ENCODE peak calls at places on chromosomes 7 and 10, in ten cellular contexts. U is activated B cell treated with CpG ODN at 0.5 μM for 24 hours; Z is T-helper 17 cell; J is natural killer cell; C is pancreas; X is IMR-90; R is Panc1; T is body of pancreas; K is Right ventricle myocardium superior; Q is activated CD8-positive, alpha-beta memory T cell treated with anti-CD3 and anti-CD28 coated beads, Interleukin-2, amount 10 ng/mL, durations not matched to agents 7 days and 5 days. O is an unnamed sample.

GRCh38 chr10:3424102-3424803 is 251.7 kb upstream of the PITRM1 start:
- ATAC-seq in K (peak; percentile 67), Q (no peak), U (no peak), R (no peak), Z (no peak), C (peak; percentile 56), J (no peak), X (no peak), T (peak; percentile 59), O (peak; percentile 43)

GRCh38 chr10:112898540-112899395 is 51.3 kb upstream of the TCF7L2 start:
- ATAC-seq in U (no peak), Z (no peak), R (no peak), J (no peak), K (peak; percentile 27), C (peak; percentile 79), Q (no peak), T (peak; percentile 72), X (peak; percentile 84), O (no peak)

GRCh38 chr7:37198906-37199485 is 249.7 kb downstream of the ELMO1 start:
- ATAC-seq in T (peak; percentile 84), C (peak; percentile 91), J (peak; percentile 86), Z (peak; percentile 81), U (peak; percentile 66), R (peak; percentile 93), K (peak; percentile 80), X (peak; percentile 92), Q (peak; percentile 83), O (no peak)

GRCh38 chr10:103736763-103737162 is 118.6 kb downstream of the SH3PXD2A start:
- ATAC-seq in Q (peak; percentile 42), X (no peak), K (no peak), J (no peak), C (no peak), Z (peak; percentile 41), T (no peak), R (peak; percentile 69), U (no peak), O (no peak)

GRCh38 chr7:151895008-151895661 is 18.2 kb upstream of the PRKAG2 start:
- ATAC-seq in Z (no peak), Q (no peak), R (no peak), U (no peak), K (no peak), C (no peak), X (peak; percentile 27), T (no peak), J (no peak), O (no peak)

GRCh38 chr7:36036590-36036989 is 116.5 kb upstream of the EEPD1 start:
- ATAC-seq in K (peak; percentile 88), C (peak; percentile 45), R (peak; percentile 55), Z (no peak), T (no peak), X (no peak), Q (no peak), U (no peak), J (no peak), O (no peak)

GRCh38 chr10:56662765-56663447 is 301.8 kb upstream of the ZWINT start:
- ATAC-seq in Q (no peak), T (no peak), X (no peak), K (no peak), C (no peak), Z (no peak), U (no peak), R (no peak), J (no peak), O (peak; percentile 61)

GRCh38 chr7:105934577-105935185 is 28.4 kb upstream of the CDHR3 start:
- ATAC-seq in T (peak; percentile 91), X (peak; percentile 71), Z (no peak), K (peak; percentile 93), R (peak; percentile 91), C (peak; percentile 94), J (no peak), Q (no peak), U (no peak), O (no peak)

GRCh38 chr10:35585903-35586535 is 19.1 kb upstream of the GJD4 start:
- ATAC-seq in Q (no peak), U (no peak), R (no peak), J (no peak), X (no peak), Z (no peak), K (no peak), T (no peak), C (no peak), O (peak; percentile 27)

GRCh38 chr7:27647489-27647888 is 15.2 kb downstream of the HIBADH start:
- ATAC-seq in U (no peak), Q (no peak), X (no peak), K (no peak), R (no peak), T (no peak), J (no peak), Z (no peak), C (no peak), O (no peak)

GRCh38 chr10:24824124-24824523 is 100.4 kb upstream of the ARHGAP21 start:
- ATAC-seq in Z (no peak), Q (no peak), U (no peak), C (no peak), K (no peak), X (no peak), R (peak; percentile 51), T (no peak), J (no peak), O (no peak)

GRCh38 chr7:47495269-47495875 is 86.5 kb downstream of the TNS3 start:
- ATAC-seq in U (no peak), J (no peak), R (no peak), K (peak; percentile 48), Z (no peak), C (no peak), X (no peak), T (no peak), Q (no peak), O (no peak)

GRCh38 chr7:47428052-47428779 is 153.7 kb downstream of the TNS3 start:
- ATAC-seq in Z (no peak), J (no peak), X (no peak), R (peak; percentile 24), T (peak; percentile 12), Q (no peak), K (peak; percentile 20), U (no peak), C (peak; percentile 50), O (no peak)

GRCh38 chr7:77326131-77326530 is 90.0 kb downstream of the GSAP start:
- ATAC-seq in J (peak; percentile 51), K (no peak), R (no peak), Z (no peak), X (peak; percentile 33), U (no peak), C (no peak), Q (no peak), T (no peak), O (no peak)

GRCh38 chr10:12358863-12359647 is 9.7 kb downstream of the CAMK1D start:
- ATAC-seq in J (peak; percentile 61), K (peak; percentile 73), Q (no peak), T (peak; percentile 24), U (no peak), R (no peak), Z (peak; percentile 76), X (no peak), C (peak; percentile 31), O (peak; percentile 34)

GRCh38 chr10:88707429-88708110 is 1.5 kb downstream of the LIPK start:
- ATAC-seq in Q (no peak), X (peak; percentile 81), C (peak; percentile 47), Z (no peak), K (no peak), T (no peak), U (no peak), R (peak; percentile 89), J (no peak), O (peak; percentile 67)

GRCh38 chr7:130921391-130922180 is 187.6 kb upstream of the KLF14 start:
- ATAC-seq in Z (no peak), J (no peak), X (peak; percentile 9), K (peak; percentile 78), C (peak; percentile 49), T (peak; percentile 52), Q (no peak), U (no peak), R (peak; percentile 33), O (no peak)

GRCh38 chr7:100141554-100141949 is 7.2 kb upstream of the LAMTOR4 start:
- ATAC-seq in X (no peak), Z (no peak), K (no peak), R (no peak), T (no peak), J (peak; percentile 53), C (no peak), Q (no peak), U (no peak), O (no peak)

GRCh38 chr10:132506711-132507466 is 30.7 kb upstream of the INPP5A start:
- ATAC-seq in C (no peak), T (peak; percentile 40), U (no peak), Q (no peak), R (no peak), K (peak; percentile 45), X (peak; percentile 49), Z (no peak), J (no peak), O (peak; percentile 53)

GRCh38 chr7:106466867-106467266 is 182.1 kb upstream of the NAMPT start:
- ATAC-seq in U (no peak), X (no peak), C (no peak), Z (no peak), Q (no peak), J (no peak), R (no peak), K (no peak), T (no peak), O (no peak)

GRCh38 chr7:127390186-127390816 is 2.2 kb downstream of the ZNF800 start:
- ATAC-seq in K (no peak), Z (no peak), T (no peak), X (no peak), C (no peak), J (no peak), U (no peak), Q (no peak), R (no peak), O (no peak)

GRCh38 chr10:129486805-129487204 is 19.8 kb downstream of the MGMT start:
- ATAC-seq in Q (no peak), K (no peak), U (no peak), T (no peak), X (no peak), R (no peak), J (no peak), C (no peak), Z (no peak), O (no peak)

GRCh38 chr7:27237735-27238334 is 4.8 kb upstream of the EVX1 start:
- ATAC-seq in Q (peak; percentile 53), C (no peak), X (no peak), Z (no peak), T (no peak), K (no peak), R (no peak), U (no peak), J (no peak), O (no peak)

GRCh38 chr7:92788559-92789183 is 47.7 kb downstream of the CDK6 start:
- ATAC-seq in T (no peak), Z (no peak), Q (no peak), R (no peak), U (no peak), J (no peak), X (no peak), K (no peak), C (no peak), O (no peak)